ENCODE peak calls at places on chromosome 2, in six cellular contexts. J is transverse colon, P is GM23338, C is neural crest cell, Z is heart left ventricle, E is keratinocyte. T is an unnamed sample.

GRCh38 chr2:84631047-84631446 is 114.7 kb downstream of the DNAH6 start:
- DNase-seq in Z (no peak), J (no peak), P (peak; percentile 62), C (no peak), E (no peak), T (no peak)

GRCh38 chr2:195026261-195026660 is 630.8 kb upstream of the SLC39A10 start:
- DNase-seq in J (no peak), E (no peak), P (no peak), Z (no peak), C (no peak), T (no peak)

GRCh38 chr2:140863713-140864112 is 1267.1 kb downstream of the LRP1B start:
- DNase-seq in Z (no peak), P (peak; percentile 76), E (no peak), C (no peak), J (no peak), T (no peak)

GRCh38 chr2:496729-497128 is 180.5 kb downstream of the TMEM18 start:
- DNase-seq in J (no peak), C (no peak), P (no peak), E (no peak), Z (no peak), T (no peak)

GRCh38 chr2:131413148-131413747 is 49.3 kb upstream of the RAB6D start:
- DNase-seq in E (peak; percentile 5), P (peak; percentile 60), J (no peak), C (peak; percentile 45), Z (no peak), T (no peak)

GRCh38 chr2:171166328-171166983 is 5.8 kb upstream of the TLK1 start:
- DNase-seq in P (no peak), E (no peak), Z (no peak), J (no peak), C (no peak), T (no peak)

GRCh38 chr2:69494126-69494525 is 56.9 kb upstream of the NFU1 start:
- DNase-seq in P (no peak), E (no peak), Z (no peak), C (no peak), J (no peak), T (no peak)

GRCh38 chr2:18373664-18374063 is 186.8 kb downstream of the RDH14 start:
- DNase-seq in C (no peak), Z (no peak), E (no peak), P (no peak), J (no peak), T (no peak)

GRCh38 chr2:186460465-186460864 is 25.6 kb upstream of the ZC3H15 start:
- DNase-seq in P (peak; percentile 53), C (no peak), Z (no peak), J (no peak), E (no peak), T (no peak)

DNA sequence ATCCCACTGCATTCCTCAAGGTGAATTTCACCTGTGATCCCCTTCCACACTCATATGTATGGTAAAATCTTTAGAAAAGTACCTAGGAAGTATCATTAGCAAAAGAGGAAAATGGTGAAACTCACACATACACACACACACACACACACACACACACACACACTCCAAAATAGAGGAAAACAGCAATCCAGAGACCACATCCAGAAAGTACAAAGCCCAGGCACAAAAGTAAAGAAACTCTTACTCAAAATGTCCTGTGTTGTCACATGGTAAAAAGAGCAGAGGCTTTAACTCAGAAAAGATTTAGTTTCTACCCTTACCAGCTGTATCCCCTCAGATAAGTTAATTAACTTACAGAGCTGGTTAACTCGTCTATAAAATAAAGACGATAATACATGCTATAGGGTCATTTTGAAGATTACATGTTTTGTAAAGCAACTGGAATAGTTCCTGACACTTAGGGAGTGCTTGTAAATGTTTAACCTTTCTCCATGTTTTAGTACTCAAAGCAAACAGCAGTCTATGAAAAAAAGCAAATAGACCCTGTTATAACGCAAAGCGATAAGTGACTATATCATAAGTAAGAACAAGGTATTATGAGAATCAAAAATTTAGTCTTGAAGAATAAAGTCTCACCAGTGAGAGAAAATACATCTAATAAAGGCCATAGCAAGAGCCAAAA is 360.0 kb upstream of the LRATD1 start:
- DNase-seq in Z (no peak), C (no peak), E (no peak), J (no peak), P (no peak), T (no peak)
- TF ChIP-seq CTCF in Z (no peak), C (no peak), E (no peak), J (no peak), P (no peak), T (no peak)

GRCh38 chr2:237993701-237994100 is 26.9 kb downstream of the UBE2F start:
- DNase-seq in C (no peak), J (no peak), E (no peak), P (no peak), Z (no peak), T (no peak)

GRCh38 chr2:237995036-237995435 is 28.2 kb downstream of the UBE2F start:
- DNase-seq in J (no peak), Z (no peak), E (no peak), P (no peak), C (no peak), T (no peak)

GRCh38 chr2:237998530-237998929 is 31.7 kb downstream of the UBE2F start:
- DNase-seq in J (no peak), P (no peak), Z (no peak), E (no peak), C (no peak), T (no peak)

GRCh38 chr2:237996041-237996593 is 29.3 kb downstream of the UBE2F start:
- DNase-seq in C (no peak), J (no peak), Z (no peak), E (no peak), P (no peak), T (peak; percentile 39)

GRCh38 chr2:237997521-237997920 is 30.7 kb downstream of the UBE2F start:
- DNase-seq in Z (no peak), P (no peak), E (no peak), C (no peak), J (no peak), T (no peak)
- TF ChIP-seq CTCF in Z (no peak), P (no peak), E (no peak), C (no peak), J (no peak), T (no peak)

GRCh38 chr2:126634273-126634861 is 21.6 kb upstream of the GYPC start:
- DNase-seq in Z (no peak), J (peak; percentile 23), C (no peak), E (no peak), P (peak; percentile 63), T (peak; percentile 34)
- TF ChIP-seq CTCF in Z (no peak), J (peak; percentile 33), C (peak; percentile 65), E (peak; percentile 19), P (peak; percentile 68), T (peak; percentile 57)

GRCh38 chr2:58569460-58570185 is 328.5 kb upstream of the FANCL start:
- DNase-seq in Z (no peak), J (no peak), P (peak; percentile 34), E (no peak), C (no peak), T (no peak)

GRCh38 chr2:58574873-58575272 is 333.7 kb upstream of the FANCL start:
- DNase-seq in C (no peak), P (no peak), E (no peak), Z (no peak), J (no peak), T (no peak)

GRCh38 chr2:58571181-58571852 is 330.2 kb upstream of the FANCL start:
- DNase-seq in C (peak; percentile 5), J (peak; percentile 30), E (peak; percentile 25), Z (no peak), P (peak; percentile 92), T (peak; percentile 64)
- TF ChIP-seq CTCF in C (peak; percentile 83), J (peak; percentile 45), E (peak; percentile 85), Z (peak; percentile 19), P (peak; percentile 72), T (peak; percentile 33)

GRCh38 chr2:65354773-65355172 is 77.6 kb downstream of the SPRED2 start:
- DNase-seq in C (no peak), Z (no peak), J (no peak), E (no peak), P (no peak), T (no peak)

GRCh38 chr2:65351234-65351947 is 81.0 kb downstream of the SPRED2 start:
- DNase-seq in E (no peak), J (no peak), Z (no peak), C (no peak), P (no peak), T (no peak)

GRCh38 chr2:65351948-65352595 is 80.3 kb downstream of the SPRED2 start:
- DNase-seq in Z (no peak), E (no peak), C (no peak), J (no peak), P (no peak), T (no peak)

GRCh38 chr2:65353927-65354326 is 78.5 kb downstream of the SPRED2 start:
- DNase-seq in Z (no peak), J (peak; percentile 43), C (no peak), P (no peak), E (no peak), T (no peak)

GRCh38 chr2:65353046-65353445 is 79.4 kb downstream of the SPRED2 start:
- DNase-seq in E (no peak), J (no peak), P (peak; percentile 76), Z (no peak), C (no peak), T (no peak)
- TF ChIP-seq CTCF in E (peak; percentile 31), J (no peak), P (peak; percentile 59), Z (no peak), C (no peak), T (no peak)

GRCh38 chr2:239362497-239362896 is 38.3 kb downstream of the HDAC4 start:
- DNase-seq in J (no peak), C (no peak), P (no peak), Z (no peak), E (no peak), T (no peak)

GRCh38 chr2:239360421-239361310 is 40.2 kb downstream of the HDAC4 start:
- DNase-seq in E (no peak), C (no peak), J (no peak), P (no peak), Z (no peak), T (no peak)

GRCh38 chr2:239359194-239359912 is 41.5 kb downstream of the HDAC4 start:
- DNase-seq in E (no peak), C (no peak), J (no peak), P (no peak), Z (no peak), T (no peak)

GRCh38 chr2:239360008-239360407 is 40.8 kb downstream of the HDAC4 start:
- DNase-seq in J (no peak), C (no peak), P (no peak), E (no peak), Z (no peak), T (no peak)

GRCh38 chr2:239361311-239361642 is 39.5 kb downstream of the HDAC4 start:
- DNase-seq in Z (no peak), J (no peak), E (no peak), P (peak; percentile 54), C (no peak), T (no peak)
- TF ChIP-seq CTCF in Z (no peak), J (no peak), E (peak; percentile 12), P (peak; percentile 40), C (peak; percentile 42), T (no peak)

T was measured in body of pancreas.